ENCODE peak calls at places on chromosomes 6 and 20, in seven cellular contexts. One of them, this sample, is unnamed.

GRCh38 chr6:167574431-167575097 is 249.7 kb downstream of the TTLL2 start:
- DNase-seq in activated naive CD8-positive, alpha-beta T cell treated with anti-CD3 and anti-CD28 coated beads, Interleukin-2, amount 50 U/mL, for 24 hours: no peak
- DNase-seq in CD8-positive, alpha-beta memory T cell: no peak
- DNase-seq in GM12865: no peak
- DNase-seq in natural killer cell: no peak
- DNase-seq in kidney tubule cell: no peak
- DNase-seq in HEK293T: no peak
- DNase-seq in this sample: no peak

GRCh38 chr6:159948199-159948598 is 20.7 kb upstream of the IGF2R start:
- DNase-seq in activated naive CD8-positive, alpha-beta T cell treated with anti-CD3 and anti-CD28 coated beads, Interleukin-2, amount 50 U/mL, for 24 hours: no peak
- DNase-seq in CD8-positive, alpha-beta memory T cell: no peak
- DNase-seq in GM12865: peak
- DNase-seq in natural killer cell: no peak
- DNase-seq in kidney tubule cell: no peak
- DNase-seq in HEK293T: no peak
- DNase-seq in this sample: no peak

GRCh38 chr6:132843316-132844040 is 29.1 kb downstream of the RPS12 start:
- DNase-seq in activated naive CD8-positive, alpha-beta T cell treated with anti-CD3 and anti-CD28 coated beads, Interleukin-2, amount 50 U/mL, for 24 hours: no peak
- DNase-seq in CD8-positive, alpha-beta memory T cell: no peak
- DNase-seq in GM12865: no peak
- DNase-seq in natural killer cell: no peak
- DNase-seq in kidney tubule cell: no peak
- DNase-seq in HEK293T: no peak
- DNase-seq in this sample: no peak

GRCh38 chr6:23013776-23014175 is 444.4 kb downstream of the HDGFL1 start:
- DNase-seq in activated naive CD8-positive, alpha-beta T cell treated with anti-CD3 and anti-CD28 coated beads, Interleukin-2, amount 50 U/mL, for 24 hours: no peak
- DNase-seq in CD8-positive, alpha-beta memory T cell: no peak
- DNase-seq in GM12865: no peak
- DNase-seq in natural killer cell: no peak
- DNase-seq in kidney tubule cell: no peak
- DNase-seq in HEK293T: no peak
- DNase-seq in this sample: no peak

GRCh38 chr20:6715350-6716063 is 52.0 kb upstream of the BMP2 start:
- DNase-seq in activated naive CD8-positive, alpha-beta T cell treated with anti-CD3 and anti-CD28 coated beads, Interleukin-2, amount 50 U/mL, for 24 hours: no peak
- DNase-seq in CD8-positive, alpha-beta memory T cell: no peak
- DNase-seq in GM12865: no peak
- DNase-seq in natural killer cell: no peak
- DNase-seq in kidney tubule cell: no peak
- DNase-seq in HEK293T: no peak
- DNase-seq in this sample: no peak

GRCh38 chr6:28258877-28259777 is at the start of gene NKAPL:
- DNase-seq in activated naive CD8-positive, alpha-beta T cell treated with anti-CD3 and anti-CD28 coated beads, Interleukin-2, amount 50 U/mL, for 24 hours: peak
- DNase-seq in CD8-positive, alpha-beta memory T cell: peak
- DNase-seq in GM12865: peak
- DNase-seq in natural killer cell: peak
- DNase-seq in kidney tubule cell: peak
- DNase-seq in HEK293T: no peak
- DNase-seq in this sample: peak

GRCh38 chr20:49171928-49172327 is 16.2 kb downstream of the STAU1 start:
- DNase-seq in activated naive CD8-positive, alpha-beta T cell treated with anti-CD3 and anti-CD28 coated beads, Interleukin-2, amount 50 U/mL, for 24 hours: no peak
- DNase-seq in CD8-positive, alpha-beta memory T cell: no peak
- DNase-seq in GM12865: no peak
- DNase-seq in natural killer cell: no peak
- DNase-seq in kidney tubule cell: no peak
- DNase-seq in HEK293T: no peak
- DNase-seq in this sample: no peak

GRCh38 chr6:4664117-4664626 is 112.0 kb upstream of the CDYL start:
- DNase-seq in activated naive CD8-positive, alpha-beta T cell treated with anti-CD3 and anti-CD28 coated beads, Interleukin-2, amount 50 U/mL, for 24 hours: no peak
- DNase-seq in CD8-positive, alpha-beta memory T cell: no peak
- DNase-seq in GM12865: no peak
- DNase-seq in natural killer cell: no peak
- DNase-seq in kidney tubule cell: peak
- DNase-seq in HEK293T: no peak
- DNase-seq in this sample: no peak

GRCh38 chr6:87628881-87629280 is 38.9 kb downstream of the ORC3 start:
- DNase-seq in activated naive CD8-positive, alpha-beta T cell treated with anti-CD3 and anti-CD28 coated beads, Interleukin-2, amount 50 U/mL, for 24 hours: no peak
- DNase-seq in CD8-positive, alpha-beta memory T cell: no peak
- DNase-seq in GM12865: no peak
- DNase-seq in natural killer cell: no peak
- DNase-seq in kidney tubule cell: no peak
- DNase-seq in HEK293T: no peak
- DNase-seq in this sample: no peak

GRCh38 chr20:34190679-34191090 is 50.5 kb upstream of the ASIP start:
- DNase-seq in activated naive CD8-positive, alpha-beta T cell treated with anti-CD3 and anti-CD28 coated beads, Interleukin-2, amount 50 U/mL, for 24 hours: peak
- DNase-seq in CD8-positive, alpha-beta memory T cell: peak
- DNase-seq in GM12865: peak
- DNase-seq in natural killer cell: no peak
- DNase-seq in kidney tubule cell: peak
- DNase-seq in HEK293T: peak
- DNase-seq in this sample: peak